ENCODE peak calls at places on chromosome 20, in six cellular contexts. R, G, Y, E, K and J are unnamed samples.

GRCh38 chr20:7775072-7775471 is 165.2 kb downstream of the HAO1 start:
- DNase-seq in R (no peak), G (no peak), Y (no peak), E (no peak), K (no peak), J (peak; percentile 77)

GRCh38 chr20:45968801-45969711 is 2.9 kb downstream of the ZNF335 start:
- DNase-seq in R (no peak), G (no peak), Y (no peak), E (no peak), K (no peak), J (no peak)

GRCh38 chr20:47708953-47709833 is 76.1 kb downstream of the SULF2 start:
- DNase-seq in R (no peak), G (no peak), Y (no peak), E (no peak), K (no peak), J (no peak)

GRCh38 chr20:63321148-63321831 is 28.3 kb downstream of the COL20A1 start:
- DNase-seq in R (no peak), G (no peak), Y (no peak), E (no peak), K (no peak), J (no peak)

GRCh38 chr20:59663513-59663890 is 59.2 kb downstream of the PHACTR3 start:
- DNase-seq in R (no peak), G (no peak), Y (no peak), E (no peak), K (no peak), J (peak; percentile 54)

GRCh38 chr20:63355781-63356295 is 5.3 kb downstream of the CHRNA4 start:
- DNase-seq in R (no peak), G (no peak), Y (no peak), E (no peak), K (no peak), J (no peak)

GRCh38 chr20:859661-860294 is 26.3 kb downstream of the FAM110A start:
- DNase-seq in R (no peak), G (no peak), Y (no peak), E (no peak), K (no peak), J (no peak)

GRCh38 chr20:60049601-60050000 is 91.4 kb downstream of the CDH26 start:
- DNase-seq in R (no peak), G (no peak), Y (no peak), E (no peak), K (no peak), J (no peak)

GRCh38 chr20:62907377-62908317 is 18.7 kb downstream of the DIDO1 start:
- DNase-seq in R (peak; percentile 63), G (no peak), Y (no peak), E (peak; percentile 44), K (no peak), J (no peak)

GRCh38 chr20:49583669-49584417 is 15.9 kb upstream of the PTGIS start:
- DNase-seq in R (no peak), G (no peak), Y (no peak), E (no peak), K (peak; percentile 87), J (peak; percentile 77)

GRCh38 chr20:35007891-35008290 is 52.2 kb downstream of the MYH7B start:
- DNase-seq in R (no peak), G (no peak), Y (no peak), E (no peak), K (no peak), J (no peak)

GRCh38 chr20:54217762-54218161 is 9.9 kb downstream of the PFDN4 start:
- DNase-seq in R (no peak), G (no peak), Y (no peak), E (no peak), K (no peak), J (no peak)

GRCh38 chr20:61115627-61116026 is 136.4 kb upstream of the CDH4 start:
- DNase-seq in R (peak; percentile 40), G (no peak), Y (no peak), E (no peak), K (no peak), J (no peak)

GRCh38 chr20:35079472-35080347 is 12.9 kb downstream of the TRPC4AP start:
- DNase-seq in R (no peak), G (no peak), Y (no peak), E (no peak), K (no peak), J (no peak)

GRCh38 chr20:4809707-4810106 is 88.0 kb downstream of the PRND start:
- DNase-seq in R (no peak), G (no peak), Y (no peak), E (no peak), K (no peak), J (no peak)

GRCh38 chr20:64108731-64109389 is 1.5 kb upstream of the NPBWR2 start:
- DNase-seq in R (no peak), G (no peak), Y (no peak), E (no peak), K (no peak), J (no peak)

GRCh38 chr20:19915111-19915798 is 101.9 kb upstream of the NAA20 start:
- DNase-seq in R (no peak), G (no peak), Y (no peak), E (no peak), K (no peak), J (no peak)

GRCh38 chr20:48683467-48684175 is 144.2 kb downstream of the PREX1 start:
- DNase-seq in R (no peak), G (no peak), Y (no peak), E (no peak), K (no peak), J (no peak)

GRCh38 chr20:32727663-32728062 is 15.6 kb downstream of the COMMD7 start:
- DNase-seq in R (no peak), G (no peak), Y (no peak), E (no peak), K (no peak), J (peak; percentile 76)

GRCh38 chr20:25495189-25495824 is 87.8 kb downstream of the GINS1 start:
- DNase-seq in R (no peak), G (no peak), Y (no peak), E (no peak), K (no peak), J (no peak)

GRCh38 chr20:17427646-17428045 is 103.5 kb downstream of the BFSP1 start:
- DNase-seq in R (no peak), G (no peak), Y (no peak), E (no peak), K (no peak), J (no peak)